ENCODE peak calls at places on chromosomes 3 and 15, in six cellular contexts. U is mesenchymal stem cell, E is psoas muscle, O is fibroblast of mammary gland, V is right cardiac atrium, B is bronchial epithelial cell. G is an unnamed sample.

GRCh38 chr3:141237701-141238521 is 6.3 kb downstream of the PXYLP1 start:
- DNase-seq in U (no peak), E (peak; percentile 88), O (no peak), V (peak; percentile 81), B (no peak), G (peak; percentile 79)

GRCh38 chr3:176927985-176928931 is 269.0 kb downstream of the TBL1XR1 start:
- DNase-seq in U (no peak), E (no peak), O (no peak), V (peak; percentile 62), B (no peak), G (no peak)

GRCh38 chr3:90015688-90016356 is 908.4 kb downstream of the EPHA3 start:
- DNase-seq in U (peak; percentile 82), E (no peak), O (peak; percentile 95), V (peak; percentile 29), B (peak; percentile 52), G (no peak)

GRCh38 chr15:25053000-25053815 is 98.4 kb downstream of the SNRPN start:
- DNase-seq in U (no peak), E (no peak), O (no peak), V (no peak), B (no peak), G (no peak)

GRCh38 chr3:13188380-13188779 is 115.2 kb upstream of the IQSEC1 start:
- DNase-seq in U (no peak), E (no peak), O (no peak), V (no peak), B (no peak), G (no peak)

GRCh38 chr15:89400121-89400996 is 65.7 kb upstream of the POLG start:
- DNase-seq in U (no peak), E (no peak), O (no peak), V (no peak), B (no peak), G (no peak)

GRCh38 chr3:50457988-50458387 is 45.4 kb downstream of the CACNA2D2 start:
- DNase-seq in U (no peak), E (no peak), O (no peak), V (no peak), B (no peak), G (no peak)

GRCh38 chr15:29727871-29728270 is 94.4 kb downstream of the TJP1 start:
- DNase-seq in U (no peak), E (no peak), O (no peak), V (no peak), B (no peak), G (no peak)

GRCh38 chr15:99275525-99276128 is 24.3 kb downstream of the LRRC28 start:
- DNase-seq in U (no peak), E (no peak), O (no peak), V (no peak), B (no peak), G (no peak)

GRCh38 chr3:142148871-142149860 is at the start of gene TFDP2:
- DNase-seq in U (peak; percentile 91), E (peak; percentile 95), O (peak; percentile 79), V (peak; percentile 97), B (peak; percentile 76), G (peak; percentile 96)

GRCh38 chr3:13671536-13672233 is 122.8 kb downstream of the FBLN2 start:
- DNase-seq in U (no peak), E (no peak), O (no peak), V (no peak), B (no peak), G (no peak)

GRCh38 chr3:171614318-171614967 is 154.2 kb upstream of the TNIK start:
- DNase-seq in U (peak; percentile 43), E (peak; percentile 42), O (peak; percentile 9), V (peak; percentile 63), B (peak; percentile 8), G (peak; percentile 41)

GRCh38 chr3:107680698-107681097 is 157.9 kb downstream of the BBX start:
- DNase-seq in U (peak; percentile 47), E (no peak), O (peak; percentile 41), V (no peak), B (peak; percentile 24), G (no peak)

GRCh38 chr3:56915969-56916586 is 114.3 kb upstream of the ARHGEF3 start:
- DNase-seq in U (no peak), E (no peak), O (no peak), V (peak; percentile 70), B (no peak), G (peak; percentile 47)

GRCh38 chr3:184727357-184728060 is 15.6 kb upstream of the MAGEF1 start:
- DNase-seq in U (peak; percentile 80), E (no peak), O (peak; percentile 82), V (peak; percentile 68), B (peak; percentile 88), G (no peak)

GRCh38 chr3:170410428-170411029 is 8.1 kb upstream of the CLDN11 start:
- DNase-seq in U (peak; percentile 42), E (no peak), O (peak; percentile 56), V (no peak), B (peak; percentile 33), G (no peak)

GRCh38 chr3:64030741-64031140 is 7.4 kb upstream of the PSMD6 start:
- DNase-seq in U (peak; percentile 71), E (peak; percentile 80), O (peak; percentile 57), V (peak; percentile 87), B (peak; percentile 64), G (peak; percentile 89)

GRCh38 chr15:83904107-83904720 is 250.3 kb downstream of the ADAMTSL3 start:
- DNase-seq in U (peak; percentile 64), E (no peak), O (peak; percentile 93), V (no peak), B (no peak), G (no peak)

GRCh38 chr3:133674290-133674912 is 12.7 kb upstream of the TOPBP1 start:
- DNase-seq in U (no peak), E (no peak), O (no peak), V (no peak), B (no peak), G (no peak)
- H3K4me3 ChIP-seq in U (no peak overlapping the region), E (peak overlapping the region; percentile 24), O (no peak overlapping the region), V (peak overlapping the region; percentile 17), B (no peak overlapping the region), G (no peak overlapping the region)

GRCh38 chr3:128487538-128487812 is 5.5 kb downstream of the GATA2 start:
- DNase-seq in U (no peak), E (no peak), O (no peak), V (no peak), B (no peak), G (no peak)

GRCh38 chr3:128485283-128486156 is 7.5 kb downstream of the GATA2 start:
- DNase-seq in U (no peak), E (peak; percentile 19), O (no peak), V (peak; percentile 47), B (no peak), G (peak; percentile 50)

GRCh38 chr3:128486157-128486691 is 6.8 kb downstream of the GATA2 start:
- DNase-seq in U (no peak), E (no peak), O (no peak), V (no peak), B (no peak), G (peak; percentile 46)

GRCh38 chr3:128487813-128488635 is 5.0 kb downstream of the GATA2 start:
- DNase-seq in U (peak; percentile 86), E (peak; percentile 88), O (peak; percentile 65), V (peak; percentile 97), B (peak; percentile 35), G (peak; percentile 71)

GRCh38 chr3:128486692-128487537 is 6.1 kb downstream of the GATA2 start:
- DNase-seq in U (peak; percentile 51), E (no peak), O (no peak), V (peak; percentile 73), B (no peak), G (peak; percentile 79)
- H3K4me3 ChIP-seq in U (peak overlapping the region; percentile 21), E (peak overlapping the region; percentile 73), O (peak overlapping the region; percentile 29), V (peak overlapping the region; percentile 81), B (peak overlapping the region; percentile 25), G (peak overlapping the region; percentile 59)

GRCh38 chr3:106376016-106376415 is 507.2 kb upstream of the CBLB start:
- DNase-seq in U (no peak), E (no peak), O (no peak), V (no peak), B (no peak), G (no peak)

GRCh38 chr3:106381265-106381942 is 512.6 kb upstream of the CBLB start:
- DNase-seq in U (no peak), E (no peak), O (no peak), V (no peak), B (no peak), G (no peak)

GRCh38 chr3:106379251-106379750 is 510.5 kb upstream of the CBLB start:
- DNase-seq in U (no peak), E (no peak), O (no peak), V (no peak), B (peak; percentile 15), G (peak; percentile 40)

GRCh38 chr3:106386050-106386449 is 517.2 kb upstream of the CBLB start:
- DNase-seq in U (no peak), E (no peak), O (no peak), V (no peak), B (no peak), G (no peak)

DNA sequence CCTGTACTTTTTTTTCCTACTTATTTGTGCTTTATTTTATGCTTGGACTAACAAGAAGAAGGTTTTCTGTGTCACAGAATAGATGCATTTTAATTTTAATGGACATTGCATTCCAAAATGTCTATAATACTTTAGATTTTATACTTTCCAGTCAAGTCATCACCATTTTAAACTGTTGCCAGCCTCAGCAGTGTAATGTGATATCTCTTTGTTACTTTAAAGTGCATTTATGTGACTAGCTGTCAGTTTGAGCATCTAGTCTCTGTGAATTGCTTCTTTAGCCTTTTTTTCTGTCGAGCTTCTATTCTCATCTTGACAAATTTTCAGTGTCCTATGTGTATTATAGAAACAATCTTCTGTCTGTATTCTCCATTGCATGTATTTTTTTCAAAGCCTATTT is 511.4 kb upstream of the CBLB start:
- DNase-seq in U (no peak), E (no peak), O (no peak), V (no peak), B (no peak), G (no peak)
- H3K4me3 ChIP-seq in U (no peak overlapping the region), E (no peak overlapping the region), O (no peak overlapping the region), V (no peak overlapping the region), B (no peak overlapping the region), G (no peak overlapping the region)

GRCh38 chr3:127134887-127135240 is 58.1 kb upstream of the PRR23E start:
- DNase-seq in U (no peak), E (no peak), O (no peak), V (no peak), B (no peak), G (no peak)

GRCh38 chr3:127135241-127136023 is 57.5 kb upstream of the PRR23E start:
- DNase-seq in U (peak; percentile 39), E (peak; percentile 72), O (peak; percentile 19), V (peak; percentile 76), B (no peak), G (no peak)

GRCh38 chr3:127136706-127137105 is 56.2 kb upstream of the PRR23E start:
- DNase-seq in U (no peak), E (no peak), O (no peak), V (no peak), B (no peak), G (no peak)

GRCh38 chr3:127137113-127137512 is 55.8 kb upstream of the PRR23E start:
- DNase-seq in U (no peak), E (no peak), O (no peak), V (no peak), B (no peak), G (no peak)

DNA sequence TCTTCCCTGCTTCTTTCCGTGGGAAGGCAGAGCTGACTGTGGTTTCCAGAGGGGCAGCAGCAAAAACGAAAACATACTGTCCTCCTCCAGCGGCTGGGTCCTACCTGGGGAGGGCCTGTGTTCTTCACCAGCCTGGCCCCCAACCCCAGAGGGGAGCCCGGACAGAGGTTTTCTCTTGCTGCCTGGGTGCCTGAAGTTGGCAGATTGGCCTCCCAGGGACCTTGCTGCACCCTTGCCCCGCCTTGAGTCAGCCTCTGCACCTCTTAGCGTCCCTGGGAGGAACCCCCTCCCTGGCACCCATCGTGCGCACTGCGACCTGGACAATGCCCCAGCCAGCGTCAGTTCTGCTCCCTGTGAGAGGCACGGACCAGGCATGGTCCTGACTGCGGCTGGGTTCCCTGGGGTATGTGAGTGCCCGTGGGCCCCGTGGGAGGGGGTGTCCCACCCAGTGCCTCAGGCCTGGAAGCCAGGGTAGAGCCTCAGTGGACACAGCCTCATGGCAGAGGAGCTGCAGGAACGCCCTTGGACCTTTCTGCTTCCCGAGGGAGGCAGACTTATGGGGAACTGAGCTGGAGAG is 56.8 kb upstream of the PRR23E start:
- DNase-seq in U (no peak), E (no peak), O (no peak), V (no peak), B (no peak), G (no peak)
- H3K4me3 ChIP-seq in U (no peak overlapping the region), E (no peak overlapping the region), O (no peak overlapping the region), V (no peak overlapping the region), B (no peak overlapping the region), G (no peak overlapping the region)